ENCODE peak calls at places on chromosome 20, in seven cellular contexts. Q is GM10248; E is stimulated activated CD8-positive, alpha-beta memory T cell treated with anti-CD3 and anti-CD28 coated beads, Interleukin-4, amount 100 ng/mL, for 1 hour; W is GM20000; U is amygdala; A is stimulated activated CD4-positive, alpha-beta T cell treated with anti-CD3 and anti-CD28 coated beads, Interleukin-1b, Interleukin-23, amount 100 ng/mL, for 1 hour; Y is activated T-cell treated with anti-CD3 and anti-CD28 coated beads, Interleukin-2, amount 50 U/mL, for 72 hours. N is an unnamed sample.

GRCh38 chr20:50817776-50818172 is 22.9 kb downstream of the BCAS4 start:
- DNase-seq in Q (no peak), E (no peak), W (no peak), U (no peak), A (no peak), Y (no peak), N (no peak)

GRCh38 chr20:34525709-34526416 is 9.6 kb downstream of the DYNLRB1 start:
- DNase-seq in Q (no peak), E (no peak), W (no peak), U (peak; percentile 57), A (no peak), Y (no peak), N (no peak)

GRCh38 chr20:61725966-61726365 is 339.7 kb downstream of the TAF4 start:
- DNase-seq in Q (no peak), E (no peak), W (no peak), U (no peak), A (no peak), Y (no peak), N (no peak)

GRCh38 chr20:60962367-60963045 is 289.6 kb upstream of the CDH4 start:
- DNase-seq in Q (no peak), E (no peak), W (no peak), U (no peak), A (no peak), Y (no peak), N (no peak)

GRCh38 chr20:10219452-10219791 is 792 bp downstream of the SNAP25 start:
- DNase-seq in Q (peak; percentile 77), E (peak; percentile 7), W (peak; percentile 83), U (peak; percentile 57), A (no peak), Y (peak; percentile 76), N (peak; percentile 70)

GRCh38 chr20:33880396-33880795 is 69.2 kb downstream of the CHMP4B start:
- DNase-seq in Q (no peak), E (no peak), W (no peak), U (no peak), A (no peak), Y (no peak), N (no peak)

GRCh38 chr20:33211817-33212424 is 5.2 kb upstream of the BPIFA3 start:
- DNase-seq in Q (peak; percentile 55), E (no peak), W (peak; percentile 56), U (no peak), A (no peak), Y (peak; percentile 19), N (peak; percentile 23)

GRCh38 chr20:51480507-51481270 is 61.8 kb downstream of the NFATC2 start:
- DNase-seq in Q (peak; percentile 64), E (no peak), W (peak; percentile 62), U (no peak), A (no peak), Y (peak; percentile 83), N (peak; percentile 50)

GRCh38 chr20:40493071-40493470 is 196.0 kb downstream of the MAFB start:
- DNase-seq in Q (no peak), E (no peak), W (no peak), U (no peak), A (no peak), Y (no peak), N (no peak)

GRCh38 chr20:20743511-20744169 is 31.2 kb upstream of the RALGAPA2 start:
- DNase-seq in Q (peak; percentile 24), E (no peak), W (no peak), U (peak; percentile 43), A (no peak), Y (no peak), N (no peak)

N was measured in activated CD4-positive, alpha-beta memory T cell treated with anti-CD3 and anti-CD28 coated beads, Interleukin-2, amount 10 ng/mL, durations not matched to agents 7 days and 5 days.